ENCODE peak calls at places on chromosomes 7 and 10, in four cellular contexts. One of them, this sample, is unnamed.

GRCh38 chr7:2217206-2217605 is 15.5 kb downstream of the MAD1L1 start:
- DNase-seq in RWPE2: no peak
- DNase-seq in A549: no peak
- DNase-seq in IMR-90: no peak
- DNase-seq in this sample: no peak

GRCh38 chr7:28456037-28456436 is 43.7 kb downstream of the CREB5 start:
- DNase-seq in IMR-90: peak
- DNase-seq in RWPE2: no peak
- DNase-seq in A549: no peak
- DNase-seq in this sample: no peak

GRCh38 chr7:107856806-107857540 is 34.0 kb upstream of the DLD start:
- DNase-seq in IMR-90: no peak
- DNase-seq in RWPE2: no peak
- DNase-seq in A549: no peak
- DNase-seq in this sample: no peak

GRCh38 chr7:104005197-104005596 is 15.7 kb upstream of the RELN start:
- DNase-seq in A549: no peak
- DNase-seq in IMR-90: peak
- DNase-seq in RWPE2: no peak
- DNase-seq in this sample: no peak

GRCh38 chr7:128128401-128128800 is 97.2 kb upstream of the LRRC4 start:
- DNase-seq in IMR-90: no peak
- DNase-seq in RWPE2: no peak
- DNase-seq in A549: no peak
- DNase-seq in this sample: no peak

GRCh38 chr7:45617166-45617565 is 43.0 kb downstream of the ADCY1 start:
- DNase-seq in A549: no peak
- DNase-seq in IMR-90: no peak
- DNase-seq in RWPE2: no peak
- DNase-seq in this sample: no peak

GRCh38 chr10:71193516-71193915 is 18.9 kb upstream of the UNC5B start:
- DNase-seq in IMR-90: no peak
- DNase-seq in RWPE2: no peak
- DNase-seq in A549: no peak
- DNase-seq in this sample: peak

GRCh38 chr7:124208173-124208572 is 175.3 kb upstream of the TMEM229A start:
- DNase-seq in RWPE2: no peak
- DNase-seq in A549: no peak
- DNase-seq in IMR-90: no peak
- DNase-seq in this sample: no peak

GRCh38 chr7:20112646-20113045 is 104.5 kb downstream of the MACC1 start:
- DNase-seq in IMR-90: no peak
- DNase-seq in A549: no peak
- DNase-seq in RWPE2: no peak
- DNase-seq in this sample: no peak

GRCh38 chr7:27167170-27167505 is 1.8 kb upstream of the HOXA9 start:
- DNase-seq in RWPE2: no peak
- DNase-seq in IMR-90: no peak
- DNase-seq in A549: no peak
- DNase-seq in this sample: no peak

GRCh38 chr7:2572101-2572842 is 13.5 kb downstream of the IQCE start:
- DNase-seq in RWPE2: no peak
- DNase-seq in IMR-90: peak
- DNase-seq in A549: no peak
- DNase-seq in this sample: no peak

GRCh38 chr10:14784459-14785055 is 9.9 kb upstream of the FAM107B start:
- DNase-seq in IMR-90: no peak
- DNase-seq in A549: no peak
- DNase-seq in RWPE2: no peak
- DNase-seq in this sample: no peak

GRCh38 chr7:128671992-128672391 is at the start of gene GARIN1A:
- DNase-seq in IMR-90: no peak
- DNase-seq in RWPE2: no peak
- DNase-seq in A549: no peak
- DNase-seq in this sample: no peak

GRCh38 chr7:96052860-96053452 is 268.9 kb downstream of the SLC25A13 start:
- DNase-seq in RWPE2: no peak
- DNase-seq in IMR-90: no peak
- DNase-seq in A549: no peak
- DNase-seq in this sample: no peak

GRCh38 chr7:131745645-131746248 is 189.3 kb upstream of the PODXL start:
- DNase-seq in A549: no peak
- DNase-seq in IMR-90: peak
- DNase-seq in RWPE2: no peak
- DNase-seq in this sample: peak

GRCh38 chr10:88411772-88412349 is 171.3 kb downstream of the RNLS start:
- DNase-seq in A549: no peak
- DNase-seq in RWPE2: no peak
- DNase-seq in IMR-90: peak
- DNase-seq in this sample: no peak

GRCh38 chr7:66282594-66282935 is 77.4 kb downstream of the TPST1 start:
- DNase-seq in IMR-90: no peak
- DNase-seq in RWPE2: no peak
- DNase-seq in A549: no peak
- DNase-seq in this sample: no peak

GRCh38 chr10:24974978-24975377 is 22.6 kb upstream of the PRTFDC1 start:
- DNase-seq in IMR-90: peak
- DNase-seq in RWPE2: no peak
- DNase-seq in A549: no peak
- DNase-seq in this sample: no peak

GRCh38 chr7:150949971-150950491 is 28.1 kb downstream of the KCNH2 start:
- DNase-seq in A549: no peak
- DNase-seq in RWPE2: peak
- DNase-seq in IMR-90: no peak
- DNase-seq in this sample: no peak

GRCh38 chr7:38427279-38427955 is 154.0 kb upstream of the TARP start:
- DNase-seq in A549: no peak
- DNase-seq in RWPE2: no peak
- DNase-seq in IMR-90: no peak
- DNase-seq in this sample: no peak

GRCh38 chr7:138889982-138890381 is 91.2 kb downstream of the KIAA1549 start:
- DNase-seq in IMR-90: no peak
- DNase-seq in RWPE2: no peak
- DNase-seq in A549: no peak
- DNase-seq in this sample: no peak

GRCh38 chr10:24869354-24870016 is 82.9 kb downstream of the PRTFDC1 start:
- DNase-seq in A549: no peak
- DNase-seq in IMR-90: peak
- DNase-seq in RWPE2: no peak
- DNase-seq in this sample: no peak

GRCh38 chr7:94338921-94339371 is 55.7 kb upstream of the COL1A2 start:
- DNase-seq in IMR-90: peak
- DNase-seq in A549: no peak
- DNase-seq in RWPE2: no peak
- DNase-seq in this sample: no peak

GRCh38 chr7:98352621-98353020 is 48.3 kb downstream of the BAIAP2L1 start:
- DNase-seq in IMR-90: peak
- DNase-seq in RWPE2: no peak
- DNase-seq in A549: peak
- DNase-seq in this sample: no peak

GRCh38 chr10:52578871-52579405 is 193.6 kb downstream of the MBL2 start:
- DNase-seq in RWPE2: no peak
- DNase-seq in A549: no peak
- DNase-seq in IMR-90: peak
- DNase-seq in this sample: no peak

GRCh38 chr10:34250722-34251121 is 564.4 kb downstream of the PARD3 start:
- DNase-seq in RWPE2: no peak
- DNase-seq in A549: no peak
- DNase-seq in IMR-90: no peak
- DNase-seq in this sample: no peak

DNA sequence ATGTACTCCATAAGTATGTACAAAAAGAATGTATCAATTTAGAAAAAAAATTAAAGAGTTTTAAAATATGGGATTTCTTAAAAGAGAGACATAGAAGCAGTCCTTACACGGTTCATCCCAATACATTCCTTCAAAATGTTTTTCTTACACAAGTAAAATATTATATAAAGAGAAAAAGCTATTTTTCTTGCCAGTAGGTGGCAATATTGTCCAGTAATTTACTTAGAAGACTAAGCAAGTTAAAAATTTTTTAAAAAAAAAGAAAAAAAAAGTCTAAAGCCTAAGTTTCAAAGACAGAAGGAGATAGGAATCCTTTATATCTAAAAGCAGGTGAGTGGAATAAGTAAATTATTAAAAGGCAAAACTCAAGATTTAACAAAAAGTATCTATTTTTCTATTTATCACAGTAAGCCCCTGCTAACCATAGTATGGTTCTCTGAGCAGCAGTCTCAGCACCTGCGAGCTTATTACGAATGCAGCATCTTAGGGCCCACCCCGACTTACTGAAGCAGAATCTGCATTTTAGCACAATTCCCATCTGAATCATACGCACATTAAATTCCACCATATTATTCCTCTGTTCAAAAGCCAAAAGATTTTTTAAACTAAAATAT is 240.6 kb downstream of the DGKI start:
- DNase-seq in RWPE2: no peak
- DNase-seq in A549: peak
- DNase-seq in IMR-90: peak
- DNase-seq in this sample: no peak
- TF ChIP-seq CTCF in RWPE2: peak
- TF ChIP-seq CTCF in A549: peak
- TF ChIP-seq CTCF in IMR-90: peak
- TF ChIP-seq CTCF in this sample: no peak

GRCh38 chr7:80838643-80839042 is 80.2 kb downstream of the SEMA3C start:
- DNase-seq in IMR-90: no peak
- DNase-seq in A549: no peak
- DNase-seq in RWPE2: no peak
- DNase-seq in this sample: no peak

GRCh38 chr7:80844916-80845315 is 73.9 kb downstream of the SEMA3C start:
- DNase-seq in RWPE2: no peak
- DNase-seq in IMR-90: no peak
- DNase-seq in A549: no peak
- DNase-seq in this sample: no peak

GRCh38 chr7:80843018-80843671 is 75.7 kb downstream of the SEMA3C start:
- DNase-seq in IMR-90: no peak
- DNase-seq in RWPE2: no peak
- DNase-seq in A549: no peak
- DNase-seq in this sample: no peak

GRCh38 chr7:80841566-80842478 is 77.0 kb downstream of the SEMA3C start:
- DNase-seq in RWPE2: no peak
- DNase-seq in A549: no peak
- DNase-seq in IMR-90: no peak
- DNase-seq in this sample: no peak

DNA sequence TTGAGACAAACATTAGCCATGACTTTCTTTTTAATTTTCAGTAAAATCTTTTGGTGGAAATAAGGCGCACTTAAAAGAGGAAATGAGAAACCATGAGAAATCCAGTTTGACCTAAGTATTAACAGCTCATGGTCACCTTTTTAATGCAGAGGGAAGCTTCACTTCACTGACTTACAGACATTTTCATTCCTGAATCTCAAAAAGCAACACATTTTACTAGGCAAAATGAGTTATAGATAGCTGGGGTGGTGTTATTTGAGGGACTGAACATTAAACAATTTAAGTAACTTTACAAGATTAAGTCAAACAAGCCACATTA is 76.4 kb downstream of the SEMA3C start:
- DNase-seq in IMR-90: no peak
- DNase-seq in A549: no peak
- DNase-seq in RWPE2: no peak
- DNase-seq in this sample: no peak
- H3K27ac ChIP-seq in IMR-90: no peak
- H3K27ac ChIP-seq in A549: peak
- H3K27ac ChIP-seq in RWPE2: no peak
- H3K27ac ChIP-seq in this sample: no peak

GRCh38 chr7:51374936-51375335 is 58.3 kb upstream of the COBL start:
- DNase-seq in RWPE2: no peak
- DNase-seq in IMR-90: no peak
- DNase-seq in A549: no peak
- DNase-seq in this sample: no peak

GRCh38 chr7:51366172-51366728 is 49.6 kb upstream of the COBL start:
- DNase-seq in RWPE2: no peak
- DNase-seq in IMR-90: no peak
- DNase-seq in A549: no peak
- DNase-seq in this sample: no peak

GRCh38 chr7:51367614-51367968 is 51.0 kb upstream of the COBL start:
- DNase-seq in A549: no peak
- DNase-seq in IMR-90: no peak
- DNase-seq in RWPE2: no peak
- DNase-seq in this sample: no peak

GRCh38 chr7:51366930-51367613 is 50.5 kb upstream of the COBL start:
- DNase-seq in A549: peak
- DNase-seq in IMR-90: peak
- DNase-seq in RWPE2: no peak
- DNase-seq in this sample: no peak

GRCh38 chr7:51369746-51370145 is 53.1 kb upstream of the COBL start:
- DNase-seq in IMR-90: no peak
- DNase-seq in A549: no peak
- DNase-seq in RWPE2: no peak
- DNase-seq in this sample: no peak
- TF ChIP-seq CTCF in IMR-90: peak
- TF ChIP-seq CTCF in A549: peak
- TF ChIP-seq CTCF in RWPE2: peak
- TF ChIP-seq CTCF in this sample: no peak

DNA sequence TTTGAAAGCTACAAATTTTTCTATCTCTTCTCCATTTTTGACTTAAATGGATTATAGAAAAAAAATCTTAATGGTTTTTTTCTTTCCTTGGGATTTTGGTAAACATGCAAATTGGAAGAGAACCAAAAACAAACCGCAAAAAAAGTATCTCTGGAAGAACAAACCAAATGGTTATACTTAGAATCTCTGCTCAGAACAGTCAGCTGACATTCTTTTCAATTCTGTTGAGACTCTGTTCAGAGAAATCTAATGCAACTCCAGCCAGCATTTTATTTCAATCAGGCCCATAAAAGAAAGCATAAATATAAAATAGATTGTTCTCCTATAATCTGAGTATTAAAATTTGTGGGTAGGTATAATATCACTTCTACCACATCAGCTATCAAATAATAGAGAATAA is 267.6 kb upstream of the NPVF start:
- DNase-seq in RWPE2: no peak
- DNase-seq in IMR-90: no peak
- DNase-seq in A549: no peak
- DNase-seq in this sample: no peak
- H3K27ac ChIP-seq in RWPE2: no peak
- H3K27ac ChIP-seq in IMR-90: no peak
- H3K27ac ChIP-seq in A549: no peak
- H3K27ac ChIP-seq in this sample: no peak